ENCODE peak calls at places on chromosomes 5 and 9, in four cellular contexts. One of them, this sample, is unnamed.

GRCh38 chr5:74596930-74597329 is 43.6 kb downstream of the ENC1 start:
- DNase-seq in HepG2: no peak
- DNase-seq in HCT116: no peak
- DNase-seq in endothelial cell of umbilical vein: no peak
- DNase-seq in this sample: peak; percentile 83

GRCh38 chr9:134778841-134779411 is 101.7 kb upstream of the FCN2 start:
- DNase-seq in HepG2: peak; percentile 48
- DNase-seq in HCT116: peak; percentile 33
- DNase-seq in endothelial cell of umbilical vein: peak; percentile 49
- DNase-seq in this sample: peak; percentile 89

GRCh38 chr5:77881528-77881927 is 105.4 kb upstream of the TBCA start:
- DNase-seq in HepG2: no peak
- DNase-seq in HCT116: no peak
- DNase-seq in endothelial cell of umbilical vein: peak; percentile 48
- DNase-seq in this sample: no peak

GRCh38 chr9:112176410-112177010 is 1.4 kb upstream of the SUSD1 start:
- DNase-seq in HepG2: peak; percentile 42
- DNase-seq in HCT116: no peak
- DNase-seq in endothelial cell of umbilical vein: no peak
- DNase-seq in this sample: no peak

GRCh38 chr9:134544388-134545212 is 97.0 kb upstream of the COL5A1 start:
- DNase-seq in HepG2: peak; percentile 15
- DNase-seq in HCT116: no peak
- DNase-seq in endothelial cell of umbilical vein: peak; percentile 29
- DNase-seq in this sample: peak; percentile 44

GRCh38 chr5:16550316-16550952 is 66.4 kb downstream of the RETREG1 start:
- DNase-seq in HepG2: peak; percentile 66
- DNase-seq in HCT116: peak; percentile 56
- DNase-seq in endothelial cell of umbilical vein: peak; percentile 23
- DNase-seq in this sample: peak; percentile 78

GRCh38 chr5:169804861-169805260 is 167.8 kb downstream of the DOCK2 start:
- DNase-seq in HepG2: no peak
- DNase-seq in HCT116: no peak
- DNase-seq in endothelial cell of umbilical vein: no peak
- DNase-seq in this sample: no peak

GRCh38 chr5:133294380-133294779 is 242.6 kb downstream of the HSPA4 start:
- DNase-seq in HepG2: no peak
- DNase-seq in HCT116: no peak
- DNase-seq in endothelial cell of umbilical vein: no peak
- DNase-seq in this sample: no peak

GRCh38 chr9:84669293-84670105 is at the start of gene NTRK2:
- DNase-seq in HepG2: no peak
- DNase-seq in HCT116: no peak
- DNase-seq in endothelial cell of umbilical vein: peak; percentile 23
- DNase-seq in this sample: peak; percentile 64
- H3K4me2 ChIP-seq in HepG2: no peak within 1 kb of the TSS
- H3K4me2 ChIP-seq in HCT116: peak within 1 kb of the TSS; percentile 48
- H3K4me2 ChIP-seq in endothelial cell of umbilical vein: peak within 1 kb of the TSS; percentile 72
- H3K4me2 ChIP-seq in this sample: peak within 1 kb of the TSS; percentile 94

GRCh38 chr5:109455598-109456096 is 45.9 kb upstream of the PJA2 start:
- DNase-seq in HepG2: peak; percentile 11
- DNase-seq in HCT116: peak; percentile 31
- DNase-seq in endothelial cell of umbilical vein: peak; percentile 98
- DNase-seq in this sample: no peak
- TF ChIP-seq POLR2AphosphoS5 in HepG2: no peak
- TF ChIP-seq POLR2AphosphoS5 in HCT116: peak; percentile 23
- TF ChIP-seq POLR2AphosphoS5 in endothelial cell of umbilical vein: peak; percentile 75
- TF ChIP-seq POLR2AphosphoS5 in this sample: no peak

DNA sequence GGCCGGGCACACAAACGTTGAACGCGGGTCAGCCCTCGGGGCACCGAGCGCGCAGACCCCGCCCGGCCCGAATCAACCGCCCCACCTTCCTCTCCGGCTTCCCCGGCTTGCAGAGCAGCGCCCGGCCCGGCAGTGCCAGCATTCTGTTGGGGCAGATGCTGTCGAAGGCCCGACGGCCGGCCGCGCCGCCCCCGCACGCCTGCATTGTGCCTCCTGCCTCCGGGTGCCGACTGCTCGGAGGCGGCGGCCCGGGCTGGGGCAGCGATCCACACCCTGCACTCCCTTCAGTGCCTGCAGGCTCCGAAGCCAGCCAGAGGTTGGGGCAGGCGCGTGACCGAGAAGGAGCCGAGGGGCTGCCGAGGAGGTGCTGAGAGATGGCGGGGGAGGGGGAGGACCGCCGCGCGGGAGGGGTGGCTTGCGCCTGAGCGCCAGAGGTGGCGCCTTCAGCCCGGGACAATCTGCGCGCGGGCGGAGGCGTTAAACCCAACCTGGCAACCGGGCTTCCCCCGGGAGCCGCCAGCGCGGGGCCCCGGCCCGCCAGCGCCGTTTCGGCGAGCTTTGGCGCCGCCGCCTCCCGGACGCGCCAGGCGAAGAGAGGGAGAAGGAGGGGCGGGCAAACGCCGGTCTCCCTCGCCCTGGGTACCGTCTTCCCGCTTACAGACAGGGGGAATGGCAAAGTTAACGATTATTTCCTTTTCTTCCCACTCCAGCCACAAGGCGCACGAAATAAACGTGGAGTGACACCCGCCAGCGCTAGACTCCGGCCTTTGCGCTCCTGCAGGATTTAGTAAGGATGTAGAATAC is at the start of gene MCIDAS:
- DNase-seq in HepG2: no peak
- DNase-seq in HCT116: peak; percentile 64
- DNase-seq in endothelial cell of umbilical vein: peak; percentile 56
- DNase-seq in this sample: peak; percentile 89
- TF ChIP-seq CTCF in HepG2: peak; percentile 30
- TF ChIP-seq CTCF in HCT116: peak; percentile 1
- TF ChIP-seq CTCF in endothelial cell of umbilical vein: peak; percentile 37
- TF ChIP-seq CTCF in this sample: no peak

DNA sequence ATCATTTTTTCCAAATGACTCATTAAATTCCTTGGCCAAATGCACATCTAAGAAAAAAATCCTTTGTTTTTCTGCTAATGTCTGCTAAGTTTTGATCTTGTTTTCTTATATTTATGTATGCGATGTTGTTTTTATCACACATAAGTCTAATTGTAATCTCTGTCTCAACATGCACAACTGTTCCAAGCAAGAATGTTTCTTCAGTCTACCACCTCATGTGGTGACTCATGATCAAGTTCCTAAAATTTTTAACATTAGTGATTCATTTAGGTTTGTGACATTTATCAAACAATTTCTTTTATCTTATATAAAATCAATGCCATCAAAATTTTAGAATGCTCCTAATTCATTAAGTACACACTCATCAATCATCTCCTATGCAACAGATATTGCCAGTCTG is 763.9 kb upstream of the FAM174A start:
- DNase-seq in HepG2: no peak
- DNase-seq in HCT116: no peak
- DNase-seq in endothelial cell of umbilical vein: peak; percentile 63
- DNase-seq in this sample: no peak
- H3K4me2 ChIP-seq in HepG2: no peak overlapping the region
- H3K4me2 ChIP-seq in HCT116: no peak overlapping the region
- H3K4me2 ChIP-seq in endothelial cell of umbilical vein: peak overlapping the region; percentile 62
- H3K4me2 ChIP-seq in this sample: no peak overlapping the region

GRCh38 chr5:81095835-81096234 is 135.7 kb downstream of the RASGRF2 start:
- DNase-seq in HepG2: no peak
- DNase-seq in HCT116: no peak
- DNase-seq in endothelial cell of umbilical vein: no peak
- DNase-seq in this sample: no peak

GRCh38 chr5:81093536-81094196 is 133.5 kb downstream of the RASGRF2 start:
- DNase-seq in HepG2: no peak
- DNase-seq in HCT116: no peak
- DNase-seq in endothelial cell of umbilical vein: no peak
- DNase-seq in this sample: no peak

GRCh38 chr5:81097733-81098132 is 135.4 kb upstream of the CKMT2 start:
- DNase-seq in HepG2: no peak
- DNase-seq in HCT116: no peak
- DNase-seq in endothelial cell of umbilical vein: no peak
- DNase-seq in this sample: peak; percentile 34
- TF ChIP-seq POLR2AphosphoS5 in HepG2: no peak
- TF ChIP-seq POLR2AphosphoS5 in HCT116: no peak
- TF ChIP-seq POLR2AphosphoS5 in endothelial cell of umbilical vein: no peak
- TF ChIP-seq POLR2AphosphoS5 in this sample: no peak

GRCh38 chr5:157327771-157328170 is 61.8 kb downstream of the CYFIP2 start:
- DNase-seq in HepG2: no peak
- DNase-seq in HCT116: no peak
- DNase-seq in endothelial cell of umbilical vein: no peak
- DNase-seq in this sample: no peak

GRCh38 chr5:157322581-157322980 is 56.7 kb downstream of the CYFIP2 start:
- DNase-seq in HepG2: no peak
- DNase-seq in HCT116: no peak
- DNase-seq in endothelial cell of umbilical vein: no peak
- DNase-seq in this sample: no peak

GRCh38 chr5:157323107-157323706 is 57.3 kb downstream of the CYFIP2 start:
- DNase-seq in HepG2: no peak
- DNase-seq in HCT116: no peak
- DNase-seq in endothelial cell of umbilical vein: no peak
- DNase-seq in this sample: peak; percentile 60

GRCh38 chr5:157326440-157327023 is 60.6 kb downstream of the CYFIP2 start:
- DNase-seq in HepG2: peak; percentile 33
- DNase-seq in HCT116: no peak
- DNase-seq in endothelial cell of umbilical vein: no peak
- DNase-seq in this sample: no peak

GRCh38 chr5:157324237-157324636 is 58.3 kb downstream of the CYFIP2 start:
- DNase-seq in HepG2: no peak
- DNase-seq in HCT116: no peak
- DNase-seq in endothelial cell of umbilical vein: no peak
- DNase-seq in this sample: peak; percentile 64
- TF ChIP-seq CTCF in HepG2: peak; percentile 36
- TF ChIP-seq CTCF in HCT116: peak; percentile 80
- TF ChIP-seq CTCF in endothelial cell of umbilical vein: peak; percentile 10
- TF ChIP-seq CTCF in this sample: peak; percentile 74

This sample was measured in GM23338.